ENCODE peak calls at places on chromosomes 16 and 17, in seven cellular contexts. One of them, this sample, is unnamed. For H3K4me1, the result is how much of the 10 kb centered on the place peaks cover.

GRCh38 chr16:397736-398332 is 835 bp downstream of the NME4 start:
- DNase-seq in adrenal gland: peak
- DNase-seq in breast epithelium: peak
- DNase-seq in Caco-2: no peak
- DNase-seq in GM23338: peak
- DNase-seq in left lung: peak
- DNase-seq in RWPE2: no peak
- DNase-seq in this sample: peak

GRCh38 chr16:3819741-3820724 is 60.5 kb downstream of the CREBBP start:
- DNase-seq in Caco-2: no peak
- DNase-seq in GM23338: no peak
- DNase-seq in breast epithelium: no peak
- DNase-seq in left lung: no peak
- DNase-seq in RWPE2: no peak
- DNase-seq in adrenal gland: peak
- DNase-seq in this sample: no peak

GRCh38 chr17:57751971-57752905 is 7.1 kb upstream of the CCDC182 start:
- DNase-seq in RWPE2: no peak
- DNase-seq in GM23338: no peak
- DNase-seq in left lung: no peak
- DNase-seq in adrenal gland: no peak
- DNase-seq in Caco-2: no peak
- DNase-seq in breast epithelium: no peak
- DNase-seq in this sample: no peak

GRCh38 chr16:69397821-69398521 is 12.2 kb upstream of the TERF2 start:
- DNase-seq in GM23338: peak
- DNase-seq in adrenal gland: peak
- DNase-seq in breast epithelium: no peak
- DNase-seq in RWPE2: no peak
- DNase-seq in left lung: no peak
- DNase-seq in Caco-2: peak
- DNase-seq in this sample: no peak

GRCh38 chr17:3961564-3962047 is 2.6 kb downstream of the ATP2A3 start:
- DNase-seq in Caco-2: no peak
- DNase-seq in breast epithelium: no peak
- DNase-seq in adrenal gland: no peak
- DNase-seq in RWPE2: no peak
- DNase-seq in left lung: peak
- DNase-seq in GM23338: no peak
- DNase-seq in this sample: no peak

GRCh38 chr16:4696905-4697866 is 3.8 kb downstream of the NUDT16L1 start:
- DNase-seq in Caco-2: peak
- DNase-seq in adrenal gland: peak
- DNase-seq in breast epithelium: no peak
- DNase-seq in left lung: no peak
- DNase-seq in GM23338: no peak
- DNase-seq in RWPE2: peak
- DNase-seq in this sample: no peak

GRCh38 chr16:27721548-27722265 is 171.8 kb downstream of the KATNIP start:
- DNase-seq in GM23338: no peak
- DNase-seq in adrenal gland: no peak
- DNase-seq in breast epithelium: no peak
- DNase-seq in RWPE2: no peak
- DNase-seq in left lung: no peak
- DNase-seq in Caco-2: no peak
- DNase-seq in this sample: peak

GRCh38 chr17:17833664-17834357 is 3.0 kb downstream of the SREBF1 start:
- DNase-seq in RWPE2: no peak
- DNase-seq in Caco-2: no peak
- DNase-seq in left lung: no peak
- DNase-seq in breast epithelium: no peak
- DNase-seq in adrenal gland: no peak
- DNase-seq in GM23338: no peak
- DNase-seq in this sample: no peak

GRCh38 chr17:73436966-73437365 is 125.2 kb upstream of the CDC42EP4 start:
- DNase-seq in GM23338: no peak
- DNase-seq in adrenal gland: no peak
- DNase-seq in left lung: no peak
- DNase-seq in breast epithelium: no peak
- DNase-seq in Caco-2: no peak
- DNase-seq in RWPE2: no peak
- DNase-seq in this sample: no peak

GRCh38 chr17:47879028-47879585 is 16.9 kb upstream of the SP2 start:
- DNase-seq in RWPE2: no peak
- DNase-seq in breast epithelium: no peak
- DNase-seq in adrenal gland: no peak
- DNase-seq in left lung: no peak
- DNase-seq in Caco-2: no peak
- DNase-seq in GM23338: no peak
- DNase-seq in this sample: no peak

GRCh38 chr17:21098934-21099687 is 27.7 kb upstream of the DHRS7B start:
- DNase-seq in GM23338: peak
- DNase-seq in Caco-2: peak
- DNase-seq in RWPE2: peak
- DNase-seq in breast epithelium: no peak
- DNase-seq in left lung: peak
- DNase-seq in adrenal gland: peak
- DNase-seq in this sample: no peak

GRCh38 chr16:58292886-58293285 is 1.9 kb downstream of the PRSS54 start:
- DNase-seq in GM23338: no peak
- DNase-seq in breast epithelium: no peak
- DNase-seq in left lung: no peak
- DNase-seq in RWPE2: no peak
- DNase-seq in adrenal gland: no peak
- DNase-seq in Caco-2: no peak
- DNase-seq in this sample: no peak

GRCh38 chr16:879461-879861 is 78.9 kb upstream of the GNG13 start:
- DNase-seq in Caco-2: no peak
- DNase-seq in RWPE2: peak
- DNase-seq in adrenal gland: no peak
- DNase-seq in GM23338: no peak
- DNase-seq in left lung: peak
- DNase-seq in breast epithelium: no peak
- DNase-seq in this sample: no peak

GRCh38 chr17:7139400-7139799 is 24.8 kb upstream of the ASGR2 start:
- DNase-seq in left lung: no peak
- DNase-seq in breast epithelium: no peak
- DNase-seq in Caco-2: no peak
- DNase-seq in GM23338: no peak
- DNase-seq in RWPE2: no peak
- DNase-seq in adrenal gland: no peak
- DNase-seq in this sample: no peak

GRCh38 chr17:75634754-75635609 is 1.7 kb downstream of the SMIM5 start:
- DNase-seq in GM23338: no peak
- DNase-seq in Caco-2: no peak
- DNase-seq in left lung: no peak
- DNase-seq in breast epithelium: no peak
- DNase-seq in RWPE2: no peak
- DNase-seq in adrenal gland: no peak
- DNase-seq in this sample: no peak

GRCh38 chr17:17781591-17782424 is 55.0 kb downstream of the SREBF1 start:
- DNase-seq in Caco-2: peak
- DNase-seq in left lung: peak
- DNase-seq in GM23338: peak
- DNase-seq in RWPE2: no peak
- DNase-seq in adrenal gland: peak
- DNase-seq in breast epithelium: no peak
- DNase-seq in this sample: no peak

GRCh38 chr17:10772425-10773380 is 31.2 kb downstream of the TMEM238L start:
- DNase-seq in RWPE2: no peak
- DNase-seq in Caco-2: no peak
- DNase-seq in GM23338: peak
- DNase-seq in breast epithelium: peak
- DNase-seq in adrenal gland: no peak
- DNase-seq in left lung: no peak
- DNase-seq in this sample: peak

DNA sequence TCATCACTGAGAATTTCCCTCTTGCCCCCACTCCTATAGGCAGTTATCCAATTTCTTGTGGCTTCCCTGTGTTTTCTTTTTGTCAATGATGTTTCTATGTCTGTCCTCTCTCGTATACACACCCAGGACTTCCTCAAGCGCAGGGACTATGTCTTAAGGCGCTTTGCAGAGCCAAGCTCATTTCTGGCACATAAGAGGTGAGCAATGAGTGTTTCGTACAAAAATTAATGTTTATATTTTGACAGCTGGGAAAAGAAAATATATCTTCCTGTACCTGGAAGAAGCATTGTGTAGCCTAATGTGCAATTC is 966 bp downstream of the DDX42 start:
- DNase-seq in adrenal gland: no peak
- DNase-seq in RWPE2: no peak
- DNase-seq in Caco-2: no peak
- DNase-seq in left lung: no peak
- DNase-seq in breast epithelium: no peak
- DNase-seq in GM23338: peak
- DNase-seq in this sample: no peak
- H3K4me1 ChIP-seq in adrenal gland: under half
- H3K4me1 ChIP-seq in RWPE2: under half
- H3K4me1 ChIP-seq in Caco-2: under half
- H3K4me1 ChIP-seq in left lung: half or more
- H3K4me1 ChIP-seq in breast epithelium: under half
- H3K4me1 ChIP-seq in GM23338: under half
- H3K4me1 ChIP-seq in this sample: half or more

GRCh38 chr17:77509089-77509488 is 368.3 kb downstream of the SEC14L1 start:
- DNase-seq in RWPE2: no peak
- DNase-seq in GM23338: no peak
- DNase-seq in left lung: no peak
- DNase-seq in Caco-2: no peak
- DNase-seq in adrenal gland: no peak
- DNase-seq in breast epithelium: no peak
- DNase-seq in this sample: no peak
- H3K4me3 ChIP-seq in RWPE2: no peak
- H3K4me3 ChIP-seq in GM23338: no peak
- H3K4me3 ChIP-seq in left lung: no peak
- H3K4me3 ChIP-seq in Caco-2: no peak
- H3K4me3 ChIP-seq in adrenal gland: no peak
- H3K4me3 ChIP-seq in breast epithelium: no peak
- H3K4me3 ChIP-seq in this sample: no peak

GRCh38 chr17:59381716-59382570 is 50.5 kb downstream of the YPEL2 start:
- DNase-seq in GM23338: no peak
- DNase-seq in RWPE2: no peak
- DNase-seq in left lung: no peak
- DNase-seq in breast epithelium: peak
- DNase-seq in adrenal gland: no peak
- DNase-seq in Caco-2: no peak
- DNase-seq in this sample: no peak

GRCh38 chr17:59377410-59377809 is 46.0 kb downstream of the YPEL2 start:
- DNase-seq in left lung: no peak
- DNase-seq in RWPE2: no peak
- DNase-seq in breast epithelium: no peak
- DNase-seq in GM23338: no peak
- DNase-seq in adrenal gland: no peak
- DNase-seq in Caco-2: no peak
- DNase-seq in this sample: no peak

GRCh38 chr17:59378621-59379194 is 47.3 kb downstream of the YPEL2 start:
- DNase-seq in left lung: no peak
- DNase-seq in GM23338: no peak
- DNase-seq in Caco-2: no peak
- DNase-seq in breast epithelium: no peak
- DNase-seq in adrenal gland: no peak
- DNase-seq in RWPE2: no peak
- DNase-seq in this sample: no peak

GRCh38 chr17:59383893-59384292 is 52.4 kb downstream of the YPEL2 start:
- DNase-seq in GM23338: no peak
- DNase-seq in left lung: no peak
- DNase-seq in Caco-2: no peak
- DNase-seq in RWPE2: no peak
- DNase-seq in adrenal gland: no peak
- DNase-seq in breast epithelium: no peak
- DNase-seq in this sample: no peak

DNA sequence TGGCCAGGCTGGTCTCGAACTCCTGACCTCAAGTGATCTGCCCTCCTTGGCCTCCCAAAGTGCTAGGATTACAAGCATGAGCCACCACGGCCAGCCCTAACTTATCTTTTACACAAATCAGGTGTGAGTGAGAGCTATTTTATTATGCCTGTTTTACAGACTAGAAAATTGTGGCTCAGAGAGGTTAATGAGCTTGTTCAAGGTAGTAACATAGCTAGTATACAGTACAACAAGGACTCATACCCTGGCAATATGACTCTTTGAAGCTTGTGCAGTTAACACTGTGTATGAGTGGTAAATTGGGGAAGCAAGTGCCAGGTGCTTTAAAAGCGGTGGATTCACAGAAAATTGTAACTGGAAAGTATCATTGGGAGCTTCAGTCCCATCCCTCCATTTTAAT is 49.0 kb downstream of the YPEL2 start:
- DNase-seq in GM23338: no peak
- DNase-seq in Caco-2: no peak
- DNase-seq in RWPE2: no peak
- DNase-seq in left lung: no peak
- DNase-seq in adrenal gland: no peak
- DNase-seq in breast epithelium: no peak
- DNase-seq in this sample: no peak
- H3K4me1 ChIP-seq in GM23338: under half
- H3K4me1 ChIP-seq in Caco-2: under half
- H3K4me1 ChIP-seq in RWPE2: under half
- H3K4me1 ChIP-seq in left lung: under half
- H3K4me1 ChIP-seq in adrenal gland: under half
- H3K4me1 ChIP-seq in breast epithelium: under half
- H3K4me1 ChIP-seq in this sample: half or more

GRCh38 chr16:49282690-49283375 is 1.2 kb upstream of the CBLN1 start:
- DNase-seq in breast epithelium: no peak
- DNase-seq in RWPE2: no peak
- DNase-seq in left lung: no peak
- DNase-seq in Caco-2: no peak
- DNase-seq in adrenal gland: peak
- DNase-seq in GM23338: peak
- DNase-seq in this sample: no peak
- H3K4me3 ChIP-seq in breast epithelium: peak
- H3K4me3 ChIP-seq in RWPE2: peak
- H3K4me3 ChIP-seq in left lung: no peak
- H3K4me3 ChIP-seq in Caco-2: peak
- H3K4me3 ChIP-seq in adrenal gland: peak
- H3K4me3 ChIP-seq in GM23338: peak
- H3K4me3 ChIP-seq in this sample: peak

This sample was measured in suprapubic skin.